ENCODE peak calls at places on chromosomes 5 and 9, in eight cellular contexts. K, M, U, H, C, S, W and R are unnamed samples.

GRCh38 chr9:89309166-89309565 is 1.8 kb upstream of the CKS2 start:
- DNase-seq in K (no peak), M (no peak), U (no peak), H (no peak), C (no peak), S (no peak), W (no peak), R (no peak)

GRCh38 chr5:54171645-54172384 is 138.6 kb downstream of the ARL15 start:
- DNase-seq in K (no peak), M (no peak), U (peak; percentile 51), H (peak; percentile 7), C (peak; percentile 13), S (no peak), W (no peak), R (no peak)

GRCh38 chr9:2486988-2487387 is 134.6 kb upstream of the VLDLR start:
- DNase-seq in K (no peak), M (no peak), U (no peak), H (no peak), C (no peak), S (no peak), W (no peak), R (no peak)

GRCh38 chr5:179371681-179372675 is 26.7 kb upstream of the ADAMTS2 start:
- DNase-seq in K (peak; percentile 47), M (no peak), U (no peak), H (no peak), C (no peak), S (no peak), W (peak; percentile 8), R (no peak)

GRCh38 chr5:144142030-144142825 is 28.2 kb downstream of the YIPF5 start:
- DNase-seq in K (no peak), M (no peak), U (peak; percentile 58), H (no peak), C (peak; percentile 65), S (no peak), W (no peak), R (no peak)

GRCh38 chr9:87445646-87446045 is 52.0 kb upstream of the DAPK1 start:
- DNase-seq in K (no peak), M (no peak), U (peak; percentile 29), H (no peak), C (peak; percentile 1), S (no peak), W (peak; percentile 46), R (no peak)

GRCh38 chr5:31066655-31067328 is 126.7 kb upstream of the CDH6 start:
- DNase-seq in K (no peak), M (no peak), U (no peak), H (no peak), C (no peak), S (no peak), W (no peak), R (no peak)

GRCh38 chr5:60992871-60993270 is 47.9 kb downstream of the NDUFAF2 start:
- DNase-seq in K (no peak), M (no peak), U (no peak), H (no peak), C (no peak), S (no peak), W (no peak), R (no peak)

GRCh38 chr5:75701856-75702255 is 15.4 kb downstream of the POC5 start:
- DNase-seq in K (no peak), M (no peak), U (no peak), H (no peak), C (no peak), S (no peak), W (no peak), R (no peak)

GRCh38 chr5:147437161-147437596 is 72.7 kb downstream of the DPYSL3 start:
- DNase-seq in K (no peak), M (no peak), U (no peak), H (no peak), C (no peak), S (no peak), W (no peak), R (no peak)

GRCh38 chr5:69078921-69079537 is 14.8 kb upstream of the SLC30A5 start:
- DNase-seq in K (no peak), M (no peak), U (no peak), H (no peak), C (no peak), S (no peak), W (no peak), R (no peak)

GRCh38 chr5:132008163-132008473 is 3.3 kb downstream of the ACSL6 start:
- DNase-seq in K (peak; percentile 50), M (no peak), U (no peak), H (no peak), C (no peak), S (no peak), W (peak; percentile 2), R (no peak)

GRCh38 chr5:139150359-139150999 is 47.7 kb downstream of the SIL1 start:
- DNase-seq in K (no peak), M (no peak), U (no peak), H (no peak), C (no peak), S (no peak), W (no peak), R (no peak)

GRCh38 chr9:6877671-6878161 is 119.9 kb downstream of the KDM4C start:
- DNase-seq in K (no peak), M (no peak), U (peak; percentile 77), H (no peak), C (no peak), S (no peak), W (no peak), R (no peak)

GRCh38 chr9:89941875-89942274 is 337.1 kb downstream of the GADD45G start:
- DNase-seq in K (no peak), M (no peak), U (peak; percentile 25), H (no peak), C (peak; percentile 60), S (no peak), W (no peak), R (no peak)

GRCh38 chr9:33415152-33416038 is 13.0 kb upstream of the AQP7 start:
- DNase-seq in K (peak; percentile 96), M (peak; percentile 92), U (peak; percentile 46), H (peak; percentile 7), C (peak; percentile 94), S (peak; percentile 69), W (peak; percentile 88), R (peak; percentile 97)

GRCh38 chr5:150762216-150762615 is 3.4 kb upstream of the DCTN4 start:
- DNase-seq in K (no peak), M (no peak), U (no peak), H (no peak), C (no peak), S (no peak), W (no peak), R (no peak)

GRCh38 chr5:1749346-1750124 is 50.1 kb downstream of the MRPL36 start:
- DNase-seq in K (no peak), M (no peak), U (no peak), H (no peak), C (no peak), S (no peak), W (peak; percentile 5), R (no peak)